ENCODE peak calls at places on chromosome 17, in nine cellular contexts. A, N, X, C, F, K, R, Y and H are unnamed samples.

GRCh38 chr17:62653831-62654829 is 26.7 kb downstream of the MRC2 start:
- DNase-seq in A (no peak), R (peak), N (no peak), X (no peak), K (peak), C (no peak), Y (peak), F (no peak), H (no peak)

GRCh38 chr17:10314332-10314731 is 58.5 kb downstream of the MYH13 start:
- DNase-seq in C (no peak), F (no peak), R (no peak), N (no peak), A (no peak), X (no peak), K (no peak), Y (no peak), H (no peak)

GRCh38 chr17:4712526-4712925 is 2.1 kb downstream of the ARRB2 start:
- DNase-seq in C (no peak), F (no peak), R (no peak), X (no peak), K (no peak), A (no peak), Y (no peak), N (no peak), H (no peak)

GRCh38 chr17:41666708-41667279 is 21.9 kb upstream of the EIF1 start:
- DNase-seq in Y (peak), X (peak), A (peak), N (peak), R (peak), K (peak), F (no peak), C (peak), H (peak)

GRCh38 chr17:74176546-74177001 is 26.9 kb upstream of the RPL38 start:
- DNase-seq in X (peak), F (peak), K (peak), C (no peak), R (peak), A (peak), N (peak), Y (peak), H (no peak)

GRCh38 chr17:75240394-75241142 is 20.8 kb downstream of the GGA3 start:
- DNase-seq in N (no peak), C (peak), A (peak), F (no peak), R (peak), X (no peak), K (no peak), Y (no peak), H (no peak)

GRCh38 chr17:45018514-45019176 is 32.8 kb downstream of the DCAKD start:
- DNase-seq in X (no peak), C (no peak), K (no peak), A (no peak), N (no peak), Y (no peak), R (peak), F (no peak), H (no peak)

GRCh38 chr17:81418710-81419332 is 23.6 kb downstream of the BAHCC1 start:
- DNase-seq in K (no peak), N (no peak), Y (no peak), C (no peak), X (no peak), A (no peak), F (no peak), R (no peak), H (no peak)

GRCh38 chr17:21513012-21513570 is 136.9 kb downstream of the KCNJ12 start:
- DNase-seq in A (peak), Y (peak), K (peak), R (peak), F (peak), X (no peak), N (peak), C (peak), H (peak)

GRCh38 chr17:15436399-15437369 is 30.7 kb downstream of the CDRT4 start:
- DNase-seq in A (peak), F (no peak), R (peak), X (peak), K (peak), N (no peak), C (peak), Y (peak), H (no peak)

GRCh38 chr17:77778636-77779524 is 179.6 kb upstream of the TNRC6C start:
- DNase-seq in N (peak), F (no peak), R (no peak), K (peak), X (peak), C (no peak), A (no peak), Y (peak), H (no peak)

GRCh38 chr17:13104576-13104975 is 86.7 kb upstream of the ELAC2 start:
- DNase-seq in N (no peak), Y (no peak), K (no peak), X (no peak), F (no peak), A (no peak), R (no peak), C (no peak), H (no peak)

GRCh38 chr17:36072431-36073121 is 8.5 kb downstream of the CCL18 start:
- DNase-seq in C (peak), X (peak), Y (peak), K (no peak), N (no peak), R (peak), A (peak), F (no peak), H (no peak)

GRCh38 chr17:69654981-69655581 is 240.6 kb downstream of the MAP2K6 start:
- DNase-seq in X (no peak), Y (no peak), N (no peak), K (no peak), F (peak), R (peak), C (no peak), A (no peak), H (no peak)

GRCh38 chr17:72883351-72883750 is 209.1 kb downstream of the SLC39A11 start:
- DNase-seq in R (no peak), K (no peak), Y (no peak), A (no peak), C (no peak), F (no peak), X (no peak), N (no peak), H (no peak)

GRCh38 chr17:8859029-8859803 is 8.3 kb downstream of the PIK3R6 start:
- DNase-seq in F (no peak), R (peak), X (no peak), C (no peak), N (no peak), A (no peak), Y (no peak), K (peak), H (no peak)

GRCh38 chr17:41211845-41212466 is 14.5 kb upstream of the KRTAP9-2 start:
- DNase-seq in F (no peak), C (no peak), K (no peak), A (no peak), R (peak), Y (no peak), N (no peak), X (peak), H (no peak)

GRCh38 chr17:44202756-44203155 is 3.1 kb upstream of the ATXN7L3 start:
- DNase-seq in X (no peak), R (no peak), N (no peak), K (peak), C (no peak), F (no peak), Y (no peak), A (no peak), H (no peak)

GRCh38 chr17:78766743-78767294 is 15.3 kb downstream of the CYTH1 start:
- DNase-seq in R (no peak), C (no peak), N (no peak), A (no peak), Y (no peak), X (no peak), F (no peak), K (no peak), H (no peak)

GRCh38 chr17:3663102-3664011 is 5.0 kb downstream of the TAX1BP3 start:
- DNase-seq in A (no peak), X (no peak), C (no peak), F (no peak), Y (no peak), N (no peak), K (no peak), R (no peak), H (no peak)

GRCh38 chr17:64694207-64694606 is 32.1 kb upstream of the SMURF2 start:
- DNase-seq in A (no peak), X (no peak), R (no peak), F (no peak), K (no peak), Y (peak), C (no peak), N (no peak), H (no peak)

GRCh38 chr17:81651692-81652091 is 4.7 kb downstream of the PDE6G start:
- DNase-seq in K (no peak), C (no peak), F (peak), A (no peak), R (peak), Y (no peak), N (no peak), X (no peak), H (no peak)

GRCh38 chr17:36777118-36777517 is 160.2 kb upstream of the LHX1 start:
- DNase-seq in K (no peak), Y (no peak), X (no peak), R (no peak), A (no peak), N (peak), C (no peak), F (peak), H (no peak)

GRCh38 chr17:43341705-43342600 is 56.8 kb upstream of the ARL4D start:
- DNase-seq in C (no peak), X (no peak), F (peak), Y (no peak), A (no peak), R (no peak), N (no peak), K (no peak), H (no peak)

GRCh38 chr17:58337126-58337599 is 8.6 kb upstream of the TSPOAP1 start:
- DNase-seq in N (no peak), Y (no peak), C (peak), X (no peak), F (no peak), K (no peak), A (no peak), R (no peak), H (no peak)

GRCh38 chr17:46056800-46057304 is 57.8 kb downstream of the STH start:
- DNase-seq in R (peak), F (peak), A (no peak), X (no peak), N (no peak), K (no peak), C (no peak), Y (no peak), H (no peak)

GRCh38 chr17:83067718-83068261 is 11.6 kb upstream of the METRNL start:
- DNase-seq in Y (no peak), F (no peak), A (peak), C (no peak), K (no peak), R (no peak), X (no peak), N (peak), H (no peak)

GRCh38 chr17:79009397-79010303 is at the start of gene CANT1:
- DNase-seq in Y (peak), X (peak), N (peak), F (peak), K (peak), C (peak), A (peak), R (peak), H (peak)

GRCh38 chr17:9902116-9902515 is 3.0 kb downstream of the RCVRN start:
- DNase-seq in A (no peak), F (peak), X (no peak), N (no peak), C (no peak), Y (no peak), K (no peak), R (no peak), H (no peak)

GRCh38 chr17:65514082-65514481 is 47.4 kb downstream of the AXIN2 start:
- DNase-seq in A (no peak), R (peak), X (no peak), C (no peak), F (peak), Y (no peak), K (no peak), N (no peak), H (no peak)

GRCh38 chr17:77323413-77324171 is 182.8 kb downstream of the SEC14L1 start:
- DNase-seq in C (no peak), R (no peak), K (peak), F (no peak), A (peak), Y (peak), N (no peak), X (no peak), H (peak)

GRCh38 chr17:59754547-59754946 is 47.1 kb downstream of the VMP1 start:
- DNase-seq in Y (no peak), F (peak), R (peak), X (peak), N (no peak), A (no peak), C (no peak), K (no peak), H (no peak)

GRCh38 chr17:79632432-79632735 is 21.5 kb upstream of the RBFOX3 start:
- DNase-seq in Y (no peak), K (no peak), A (peak), F (no peak), X (no peak), C (no peak), R (no peak), N (no peak), H (peak)

GRCh38 chr17:9924735-9925191 is 19.7 kb upstream of the RCVRN start:
- DNase-seq in C (no peak), F (peak), X (peak), K (no peak), A (no peak), N (peak), Y (no peak), R (peak), H (no peak)